ENCODE peak calls at places on chromosomes 3 and 15, in five cellular contexts. I is left ventricle myocardium inferior, K is cardiac fibroblast, Y is NT2/D1, Z is NCI-H1694 treated with DMSO at 0.1 percent for 48 hours. J is an unnamed sample.

GRCh38 chr3:127707777-127708438 is 35.2 kb downstream of the ABTB1 start:
- DNase-seq in I (no peak), K (no peak), Y (no peak), Z (no peak), J (no peak)

GRCh38 chr15:70605606-70606410 is 157.6 kb downstream of the UACA start:
- DNase-seq in I (peak; percentile 80), K (peak; percentile 81), Y (no peak), Z (no peak), J (peak; percentile 61)

GRCh38 chr3:2097641-2098191 is 950 bp upstream of the CNTN4 start:
- DNase-seq in I (no peak), K (no peak), Y (no peak), Z (no peak), J (no peak)

GRCh38 chr3:53721187-53721946 is 124.9 kb downstream of the CHDH start:
- DNase-seq in I (no peak), K (peak; percentile 9), Y (no peak), Z (no peak), J (no peak)

GRCh38 chr15:95497681-95498080 is 832.8 kb upstream of the NR2F2 start:
- DNase-seq in I (no peak), K (no peak), Y (no peak), Z (no peak), J (no peak)

GRCh38 chr3:66039590-66039887 is 821 bp upstream of the MAGI1 start:
- DNase-seq in I (peak; percentile 39), K (peak; percentile 40), Y (peak; percentile 40), Z (no peak), J (no peak)

GRCh38 chr3:33439421-33440327 is 531 bp downstream of the UBP1 start:
- DNase-seq in I (peak; percentile 48), K (peak; percentile 38), Y (peak; percentile 20), Z (no peak), J (peak; percentile 58)

GRCh38 chr3:18630295-18630694 is 205.2 kb upstream of the SATB1 start:
- DNase-seq in I (no peak), K (no peak), Y (no peak), Z (no peak), J (no peak)

GRCh38 chr15:48641416-48641815 is 4.1 kb downstream of the FBN1 start:
- DNase-seq in I (no peak), K (peak; percentile 60), Y (no peak), Z (no peak), J (peak; percentile 18)

GRCh38 chr15:43293402-43293801 is 26.7 kb upstream of the TGM5 start:
- DNase-seq in I (no peak), K (no peak), Y (no peak), Z (no peak), J (no peak)

GRCh38 chr15:65101891-65102708 is 12.9 kb downstream of the UBAP1L start:
- DNase-seq in I (no peak), K (no peak), Y (no peak), Z (no peak), J (no peak)

GRCh38 chr15:64090527-64090926 is 3.1 kb downstream of the CIAO2A start:
- DNase-seq in I (no peak), K (no peak), Y (no peak), Z (no peak), J (no peak)

GRCh38 chr3:16675805-16676204 is 70.6 kb upstream of the DAZL start:
- DNase-seq in I (no peak), K (no peak), Y (no peak), Z (no peak), J (no peak)

GRCh38 chr3:46719735-46720271 is 2.1 kb upstream of the PRSS50 start:
- DNase-seq in I (no peak), K (no peak), Y (no peak), Z (no peak), J (no peak)

GRCh38 chr3:128355549-128355930 is 111.2 kb downstream of the DNAJB8 start:
- DNase-seq in I (no peak), K (no peak), Y (no peak), Z (no peak), J (no peak)

GRCh38 chr3:111608378-111608777 is 13.2 kb upstream of the ZBED2 start:
- DNase-seq in I (no peak), K (no peak), Y (no peak), Z (no peak), J (no peak)

GRCh38 chr3:151290673-151291072 is 12.3 kb upstream of the P2RY14 start:
- DNase-seq in I (no peak), K (peak; percentile 70), Y (no peak), Z (peak; percentile 2), J (no peak)